ENCODE peak calls at places on chromosomes 1 and 21, in ten cellular contexts. N, L, E, Q, F, S, H, P, B and A are unnamed samples.

GRCh38 chr1:243432136-243432535 is 176.3 kb downstream of the SDCCAG8 start:
- DNase-seq in S (no peak), E (no peak), B (no peak), N (no peak), H (no peak), L (no peak), F (no peak), Q (no peak), P (no peak), A (no peak)

GRCh38 chr1:32275424-32275823 is 16.5 kb upstream of the HDAC1 start:
- DNase-seq in Q (peak; percentile 4), F (no peak), E (no peak), L (peak; percentile 18), S (no peak), B (no peak), P (peak; percentile 72), H (no peak), N (peak; percentile 76), A (no peak)

GRCh38 chr1:153122831-153123421 is 9.6 kb upstream of the SPRR2F start:
- DNase-seq in F (peak; percentile 97), Q (no peak), L (no peak), P (no peak), N (no peak), S (no peak), H (no peak), E (no peak), B (no peak), A (no peak)

GRCh38 chr1:23444104-23444533 is 19.6 kb upstream of the TCEA3 start:
- DNase-seq in E (no peak), L (peak; percentile 99), Q (peak; percentile 98), S (peak; percentile 27), N (no peak), F (no peak), B (peak; percentile 90), H (no peak), P (peak; percentile 79), A (peak; percentile 92)

GRCh38 chr21:45640888-45641479 is 2.5 kb upstream of the PCBP3 start:
- DNase-seq in E (peak; percentile 47), Q (peak; percentile 72), H (peak; percentile 64), B (no peak), N (peak; percentile 86), P (no peak), S (no peak), F (no peak), L (peak; percentile 82), A (no peak)

GRCh38 chr21:33230518-33231324 is 983 bp downstream of the IFNAR2 start:
- DNase-seq in F (peak; percentile 83), B (peak; percentile 54), S (no peak), E (peak; percentile 83), H (peak; percentile 50), P (peak; percentile 76), L (peak; percentile 59), N (peak; percentile 88), Q (peak; percentile 54), A (no peak)

GRCh38 chr1:113780363-113781146 is 21.3 kb upstream of the PHTF1 start:
- DNase-seq in B (no peak), F (no peak), L (no peak), P (no peak), H (peak; percentile 24), Q (no peak), E (no peak), N (no peak), S (no peak), A (no peak)

GRCh38 chr21:33975548-33976081 is 60.0 kb upstream of the ATP5PO start:
- DNase-seq in P (no peak), B (no peak), N (no peak), L (no peak), E (peak; percentile 69), H (peak; percentile 19), Q (peak; percentile 60), S (no peak), F (peak; percentile 74), A (no peak)

DNA sequence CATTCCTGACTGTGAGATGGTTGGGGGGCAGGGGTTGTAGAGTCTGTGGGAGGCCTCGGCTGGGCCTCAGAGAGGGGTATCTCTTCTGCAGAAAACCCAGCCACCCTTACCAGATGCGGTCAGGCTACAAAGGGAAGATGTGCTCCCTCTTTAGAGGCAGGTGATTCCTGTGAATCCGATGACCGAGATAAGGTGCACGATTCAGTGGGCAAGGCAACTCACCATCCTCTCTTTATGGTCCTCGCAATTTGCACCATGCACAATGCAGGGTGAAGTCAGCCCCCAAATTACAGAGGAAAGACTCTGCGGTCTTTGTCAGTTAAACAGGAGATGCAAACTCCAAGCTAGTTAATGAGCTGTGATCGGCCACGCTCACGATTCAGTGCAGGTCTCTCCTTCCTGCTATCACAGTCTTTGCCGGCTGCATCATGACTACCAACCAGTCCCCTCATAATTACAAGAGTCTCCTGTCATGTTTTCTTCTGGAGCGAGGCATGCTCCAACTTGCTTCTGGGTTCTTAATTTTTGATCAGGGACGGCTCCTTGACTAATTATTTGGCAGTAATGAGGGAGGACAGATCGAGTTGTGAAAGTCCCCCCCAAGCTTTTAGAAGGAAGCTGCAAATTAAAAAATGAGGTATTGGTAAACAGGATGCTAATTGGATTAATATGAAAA is 12.5 kb downstream of the TP73 start:
- DNase-seq in E (no peak), P (peak; percentile 34), N (no peak), H (no peak), Q (no peak), S (no peak), L (no peak), B (no peak), F (no peak), A (no peak)
- H3K4me3 ChIP-seq in E (no peak overlapping the region), P (no peak overlapping the region), N (no peak overlapping the region), H (no peak overlapping the region), Q (no peak overlapping the region), S (no peak overlapping the region), L (no peak overlapping the region), B (no peak overlapping the region), F (no peak overlapping the region), A (no peak overlapping the region)

GRCh38 chr1:68785328-68785727 is 288.4 kb upstream of the DEPDC1 start:
- DNase-seq in H (no peak), N (no peak), P (no peak), F (no peak), Q (no peak), B (no peak), S (no peak), L (no peak), E (no peak), A (no peak)

GRCh38 chr1:68788762-68789161 is 291.9 kb upstream of the DEPDC1 start:
- DNase-seq in N (no peak), H (no peak), E (no peak), Q (no peak), S (no peak), B (no peak), P (no peak), L (no peak), F (no peak), A (no peak)

GRCh38 chr1:68777850-68778249 is 281.0 kb upstream of the DEPDC1 start:
- DNase-seq in H (no peak), S (no peak), Q (no peak), L (no peak), E (no peak), B (no peak), N (no peak), F (no peak), P (no peak), A (no peak)

GRCh38 chr1:68780919-68781318 is 284.0 kb upstream of the DEPDC1 start:
- DNase-seq in Q (no peak), L (no peak), B (no peak), F (no peak), N (no peak), S (no peak), P (no peak), E (no peak), H (no peak), A (no peak)

DNA sequence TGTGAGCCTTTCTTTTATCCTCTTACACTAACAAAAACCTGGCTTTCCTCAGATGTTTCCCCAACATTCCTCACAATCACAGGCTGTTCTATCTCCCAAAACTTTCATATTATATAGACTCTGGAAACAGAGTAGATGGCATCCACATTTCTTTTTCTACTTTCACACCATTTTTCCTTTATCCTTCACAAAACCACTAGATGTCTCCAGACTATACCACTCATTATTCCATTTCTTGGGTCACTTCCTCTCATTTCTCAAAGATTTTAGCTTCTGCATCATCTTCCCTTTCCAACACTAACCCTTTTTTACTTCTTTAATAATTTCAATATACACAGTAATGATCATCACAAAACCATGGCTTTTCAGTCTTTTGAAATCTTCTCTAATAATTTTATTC is 286.0 kb upstream of the DEPDC1 start:
- DNase-seq in F (no peak), Q (no peak), S (no peak), H (no peak), N (no peak), P (no peak), E (no peak), B (no peak), L (no peak), A (no peak)
- TF ChIP-seq CTCF in F (peak; percentile 7), Q (no peak), S (no peak), H (no peak), N (no peak), P (no peak), E (no peak), B (no peak), L (no peak), A (no peak)

DNA sequence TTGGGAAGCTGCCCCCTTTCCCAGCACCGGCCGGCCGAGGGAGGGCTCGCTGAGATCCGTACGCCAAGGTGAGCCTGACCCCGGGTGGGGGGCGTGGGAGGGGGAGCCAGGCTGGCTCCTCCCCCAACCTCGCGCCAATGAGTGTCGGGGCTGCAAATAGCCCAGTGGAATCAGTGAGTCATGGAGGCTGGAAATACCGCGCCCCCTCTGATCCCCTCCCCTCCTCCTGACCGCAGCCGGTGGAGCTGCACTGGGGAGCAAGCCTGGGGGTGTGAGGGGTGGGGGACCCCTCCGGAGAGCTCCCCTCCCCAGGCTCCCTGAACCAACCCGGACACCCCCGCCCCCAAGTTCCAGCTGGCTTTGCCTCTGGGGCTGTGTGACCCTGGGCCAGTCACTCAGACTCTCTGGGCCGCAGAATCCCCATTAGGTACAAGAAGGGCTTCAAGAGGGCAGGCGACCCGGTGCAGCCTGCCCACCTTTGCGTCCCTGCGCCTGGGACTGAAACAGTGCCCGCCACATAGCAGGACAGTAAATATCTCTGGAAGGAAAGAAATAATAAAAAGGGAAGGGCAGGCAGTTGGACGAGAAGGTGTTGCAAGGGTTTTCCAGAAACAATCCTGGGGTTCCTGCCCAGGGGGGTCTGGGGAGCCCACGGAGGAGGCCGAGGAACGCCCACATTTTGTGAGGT is 4.5 kb downstream of the HSPB7 start:
- DNase-seq in P (no peak), S (peak; percentile 57), Q (peak; percentile 49), E (no peak), H (peak; percentile 74), B (no peak), L (peak; percentile 72), F (peak; percentile 36), N (peak; percentile 92), A (no peak)
- H3K4me3 ChIP-seq in P (peak overlapping the region; percentile 46), S (peak overlapping the region; percentile 83), Q (peak overlapping the region; percentile 17), E (peak overlapping the region; percentile 35), H (peak overlapping the region; percentile 22), B (no peak overlapping the region), L (peak overlapping the region; percentile 30), F (no peak overlapping the region), N (peak overlapping the region; percentile 21), A (peak overlapping the region; percentile 32)

GRCh38 chr1:17531343-17531681 is 8.2 kb upstream of the ARHGEF10L start:
- DNase-seq in S (no peak), Q (no peak), H (no peak), L (no peak), F (no peak), N (no peak), P (no peak), B (no peak), E (no peak), A (no peak)

GRCh38 chr1:17527036-17527914 is 12.2 kb upstream of the ARHGEF10L start:
- DNase-seq in L (peak; percentile 67), S (no peak), P (no peak), N (no peak), B (no peak), E (no peak), H (peak; percentile 31), Q (peak; percentile 41), F (no peak), A (no peak)

GRCh38 chr1:17525996-17526686 is 13.4 kb upstream of the ARHGEF10L start:
- DNase-seq in P (no peak), F (no peak), Q (no peak), B (no peak), S (no peak), L (no peak), H (no peak), N (no peak), E (no peak), A (no peak)

GRCh38 chr1:17531682-17532487 is 7.6 kb upstream of the ARHGEF10L start:
- DNase-seq in B (no peak), N (peak; percentile 77), F (peak; percentile 75), L (peak; percentile 91), Q (peak; percentile 44), E (no peak), H (peak; percentile 29), S (peak; percentile 56), P (no peak), A (no peak)

DNA sequence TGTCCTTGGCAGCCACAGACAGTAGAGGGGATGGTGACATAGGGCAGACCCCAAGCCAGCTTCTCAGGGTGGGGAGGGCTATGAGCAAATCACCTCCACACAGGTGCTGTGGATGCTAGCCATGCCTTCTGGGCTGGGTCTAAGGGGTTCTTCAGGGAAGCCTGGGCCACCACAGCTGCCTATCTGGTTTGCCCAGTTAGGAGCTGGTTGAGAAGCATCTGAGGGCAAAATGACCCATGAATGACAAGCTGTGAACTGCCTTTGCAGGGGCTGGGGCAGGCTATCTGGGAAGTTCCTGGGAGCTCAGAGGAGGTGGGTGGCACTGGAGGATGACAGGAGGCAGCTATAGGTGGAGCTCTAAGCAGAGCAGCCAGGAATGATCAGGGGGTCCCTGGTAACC is 10.1 kb upstream of the ARHGEF10L start:
- DNase-seq in L (no peak), S (no peak), H (no peak), F (no peak), N (no peak), P (no peak), E (no peak), B (no peak), Q (no peak), A (no peak)
- TF ChIP-seq CTCF in L (no peak), S (no peak), H (no peak), F (no peak), N (no peak), P (no peak), E (no peak), B (no peak), Q (no peak), A (no peak)